ENCODE peak calls at places on chromosome 17, in ten cellular contexts. T is kidney epithelial cell, X is cardiac fibroblast, L is cardiac muscle cell, U is AG10803, B is tibial nerve, W is stomach, A is BJ, S is AG04450, N is uterus. Y is an unnamed sample.

GRCh38 chr17:65173951-65174683 is 36.9 kb downstream of the RGS9 start:
- DNase-seq in T (no peak), X (no peak), L (no peak), U (no peak), B (no peak), W (no peak), A (no peak), S (no peak), N (no peak), Y (no peak)

GRCh38 chr17:78821961-78822360 is 18.7 kb downstream of the USP36 start:
- DNase-seq in T (no peak), X (no peak), L (no peak), U (no peak), B (no peak), W (no peak), A (no peak), S (no peak), N (no peak), Y (no peak)

GRCh38 chr17:40000161-40000560 is 15.1 kb upstream of the CSF3 start:
- DNase-seq in T (no peak), X (no peak), L (no peak), U (no peak), B (no peak), W (no peak), A (no peak), S (no peak), N (no peak), Y (no peak)

GRCh38 chr17:12094336-12094735 is 73.7 kb downstream of the MAP2K4 start:
- DNase-seq in T (no peak), X (no peak), L (no peak), U (no peak), B (no peak), W (no peak), A (no peak), S (no peak), N (no peak), Y (no peak)

GRCh38 chr17:41740506-41740905 is 6.1 kb upstream of the HAP1 start:
- DNase-seq in T (no peak), X (no peak), L (no peak), U (no peak), B (no peak), W (no peak), A (no peak), S (no peak), N (no peak), Y (no peak)

GRCh38 chr17:56785997-56786680 is 47.6 kb downstream of the C17orf67 start:
- DNase-seq in T (no peak), X (no peak), L (no peak), U (no peak), B (no peak), W (no peak), A (no peak), S (no peak), N (no peak), Y (no peak)

GRCh38 chr17:50273654-50274040 is 619 bp upstream of the TMEM92 start:
- DNase-seq in T (no peak), X (no peak), L (no peak), U (no peak), B (no peak), W (no peak), A (no peak), S (no peak), N (peak), Y (no peak)

GRCh38 chr17:76251478-76252039 is 11.3 kb upstream of the RNF157 start:
- DNase-seq in T (no peak), X (no peak), L (no peak), U (no peak), B (no peak), W (no peak), A (no peak), S (no peak), N (no peak), Y (no peak)

GRCh38 chr17:82257473-82257872 is 16.0 kb downstream of the CSNK1D start:
- DNase-seq in T (no peak), X (peak), L (peak), U (no peak), B (no peak), W (peak), A (no peak), S (no peak), N (peak), Y (peak)

GRCh38 chr17:1143573-1143972 is 36.2 kb downstream of the ABR start:
- DNase-seq in T (no peak), X (peak), L (peak), U (no peak), B (no peak), W (no peak), A (no peak), S (no peak), N (no peak), Y (peak)

GRCh38 chr17:50155115-50155819 is 4.8 kb upstream of the PPP1R9B start:
- DNase-seq in T (no peak), X (peak), L (peak), U (peak), B (no peak), W (no peak), A (no peak), S (no peak), N (no peak), Y (peak)

GRCh38 chr17:5668557-5669138 is 84.3 kb upstream of the NLRP1 start:
- DNase-seq in T (no peak), X (no peak), L (no peak), U (no peak), B (no peak), W (no peak), A (no peak), S (no peak), N (no peak), Y (no peak)

GRCh38 chr17:5669191-5669590 is 84.9 kb upstream of the NLRP1 start:
- DNase-seq in T (no peak), X (no peak), L (no peak), U (no peak), B (no peak), W (no peak), A (no peak), S (no peak), N (no peak), Y (no peak)

GRCh38 chr17:5665164-5665563 is 80.9 kb upstream of the NLRP1 start:
- DNase-seq in T (no peak), X (no peak), L (no peak), U (peak), B (no peak), W (no peak), A (no peak), S (no peak), N (no peak), Y (no peak)

GRCh38 chr17:5672141-5672540 is 87.8 kb upstream of the NLRP1 start:
- DNase-seq in T (no peak), X (no peak), L (no peak), U (no peak), B (no peak), W (no peak), A (no peak), S (no peak), N (no peak), Y (no peak)

DNA sequence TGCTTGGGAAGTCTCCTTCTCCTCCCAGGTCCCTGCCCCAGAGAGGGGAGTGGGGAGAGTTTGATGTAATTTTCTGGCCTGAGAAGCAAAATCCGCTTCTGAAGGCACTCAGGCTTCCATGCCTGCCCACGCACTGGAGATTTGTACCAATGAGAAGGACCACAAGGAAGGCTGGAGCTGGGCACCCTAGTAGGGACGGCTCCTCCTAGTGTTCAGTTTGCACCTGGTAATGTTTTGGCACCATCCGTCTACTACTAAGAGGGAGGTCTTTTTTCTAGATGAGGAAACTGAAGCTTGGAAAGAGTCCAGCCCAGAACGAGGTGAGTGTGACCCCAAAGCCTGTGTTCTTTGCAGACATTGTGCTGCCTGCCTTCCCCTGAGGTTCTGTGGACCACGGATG is 83.6 kb upstream of the NLRP1 start:
- DNase-seq in T (no peak), X (no peak), L (no peak), U (no peak), B (no peak), W (no peak), A (no peak), S (no peak), N (no peak), Y (no peak)
- TF ChIP-seq CTCF in T (peak), X (peak), L (no peak), U (no peak), B (no peak), W (no peak), A (peak), S (no peak), N (no peak), Y (no peak)

DNA sequence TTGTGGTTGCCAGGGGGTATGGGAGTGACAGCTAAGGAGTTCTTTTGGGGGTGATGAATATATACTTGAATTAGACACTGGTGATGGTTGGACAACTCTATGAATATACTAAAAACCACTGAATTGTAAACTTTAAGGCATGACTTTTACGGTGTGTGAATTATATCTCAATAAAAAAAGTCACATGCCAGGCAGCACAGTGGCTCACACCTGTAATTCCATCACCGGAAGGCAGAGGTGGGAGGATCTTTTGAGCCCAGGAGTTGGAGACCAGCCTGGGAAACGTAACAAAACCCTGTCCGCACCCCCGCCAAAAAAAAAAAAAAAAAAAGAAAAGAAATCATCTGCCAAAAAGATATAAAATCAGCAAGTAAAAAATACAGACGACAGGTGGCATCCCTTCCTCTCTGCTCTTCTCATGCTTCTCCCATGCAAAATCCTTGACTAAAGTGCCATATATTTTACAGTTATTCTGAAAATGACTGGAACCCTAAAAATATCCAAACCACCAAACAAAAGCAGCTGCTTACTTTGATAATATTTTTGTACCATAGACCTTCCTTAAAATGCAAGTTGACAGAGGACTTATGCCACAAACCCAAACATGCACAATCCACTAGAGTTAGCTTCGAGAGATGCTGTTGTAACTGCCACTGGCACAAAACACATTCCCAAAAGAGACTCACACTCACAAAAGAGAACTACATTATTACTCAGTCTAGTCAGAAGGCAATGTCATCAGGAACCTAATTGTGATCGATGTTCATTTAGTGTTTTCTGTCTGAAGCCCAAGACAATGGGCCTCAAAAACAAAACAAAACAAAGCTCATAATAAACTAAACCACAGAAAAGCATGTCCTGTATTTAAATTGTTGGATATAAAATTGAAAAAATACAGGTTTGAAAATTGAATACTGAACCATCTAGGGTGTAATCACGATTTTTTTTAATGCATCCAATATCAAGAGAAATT is 2.5 kb downstream of the CRLF3 start:
- DNase-seq in T (no peak), X (no peak), L (no peak), U (peak), B (no peak), W (no peak), A (no peak), S (no peak), N (no peak), Y (no peak)
- H3K4me3 ChIP-seq in T (no peak), X (no peak), L (no peak), U (no peak), B (no peak), W (peak), A (no peak), S (no peak), N (no peak), Y (no peak)

DNA sequence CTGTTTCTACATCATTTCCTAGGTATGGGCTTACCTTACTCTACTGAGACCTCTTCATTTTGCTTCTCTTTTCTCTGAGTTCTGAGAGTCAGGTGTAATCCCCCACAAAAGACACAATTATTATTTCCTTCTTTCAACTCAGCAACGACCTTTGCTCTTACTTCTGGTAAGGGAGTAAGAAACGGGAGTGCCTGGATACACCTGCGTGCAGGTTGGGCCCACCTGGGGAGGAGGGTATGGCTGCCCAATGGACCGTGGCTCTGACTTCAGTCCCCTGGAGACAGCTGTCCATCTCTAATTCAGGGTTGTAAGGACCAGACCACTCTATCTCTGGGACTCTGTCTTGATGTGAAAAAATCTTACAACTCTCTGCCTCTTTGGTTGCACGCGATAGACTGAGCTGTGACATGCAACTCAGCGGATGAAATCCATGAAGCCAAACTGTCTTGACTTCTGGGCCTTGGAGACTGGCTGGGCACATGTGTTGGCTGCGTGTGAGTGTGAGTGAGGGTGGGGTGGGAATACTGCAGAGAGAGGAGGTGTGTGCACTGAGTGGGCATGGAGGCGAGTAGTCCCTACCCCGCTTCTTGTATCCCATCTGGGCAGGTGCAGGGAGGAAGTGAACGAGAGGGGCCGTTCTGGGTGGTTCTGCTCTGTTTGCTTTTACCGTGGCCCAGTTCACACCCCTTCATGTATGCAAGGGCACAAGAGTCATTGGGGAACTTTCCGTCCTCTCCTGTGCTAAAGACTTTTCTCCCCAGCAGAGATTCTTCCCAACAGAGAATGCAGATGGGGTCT is 1.2 kb downstream of the TMEM238L start:
- DNase-seq in T (no peak), X (no peak), L (no peak), U (no peak), B (no peak), W (peak), A (no peak), S (no peak), N (no peak), Y (no peak)
- TF ChIP-seq CTCF in T (no peak), X (no peak), L (no peak), U (no peak), B (no peak), W (no peak), A (no peak), S (no peak), N (no peak), Y (no peak)

DNA sequence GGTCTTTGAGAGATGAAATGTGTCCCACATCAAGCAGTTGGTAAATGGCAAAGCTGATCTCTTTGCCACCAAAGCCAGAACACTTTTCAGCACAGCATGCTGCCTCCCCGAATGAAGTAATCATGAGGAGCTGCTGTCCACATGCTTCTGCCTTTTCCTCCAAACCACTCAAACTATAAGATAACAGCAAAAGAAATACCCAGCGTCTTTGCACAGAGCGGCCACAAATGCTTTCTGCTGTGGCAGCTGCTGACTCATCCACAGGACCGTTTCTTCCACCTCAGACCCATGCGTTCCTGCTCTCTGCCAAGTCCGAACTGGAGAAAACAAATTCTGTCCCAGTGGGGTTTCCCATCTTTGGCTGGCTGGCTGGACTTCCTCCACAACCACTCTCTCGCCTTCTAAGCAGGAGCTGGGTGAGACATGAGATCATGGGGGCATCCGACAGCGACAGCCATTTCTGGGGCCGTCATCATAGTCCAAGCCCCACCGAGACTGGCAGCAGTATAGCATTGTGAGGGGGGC is 27.1 kb downstream of the TBC1D3B start:
- DNase-seq in T (no peak), X (peak), L (peak), U (peak), B (peak), W (no peak), A (peak), S (no peak), N (peak), Y (peak)
- H3K4me3 ChIP-seq in T (no peak), X (no peak), L (no peak), U (no peak), B (no peak), W (no peak), A (no peak), S (no peak), N (no peak), Y (no peak)

DNA sequence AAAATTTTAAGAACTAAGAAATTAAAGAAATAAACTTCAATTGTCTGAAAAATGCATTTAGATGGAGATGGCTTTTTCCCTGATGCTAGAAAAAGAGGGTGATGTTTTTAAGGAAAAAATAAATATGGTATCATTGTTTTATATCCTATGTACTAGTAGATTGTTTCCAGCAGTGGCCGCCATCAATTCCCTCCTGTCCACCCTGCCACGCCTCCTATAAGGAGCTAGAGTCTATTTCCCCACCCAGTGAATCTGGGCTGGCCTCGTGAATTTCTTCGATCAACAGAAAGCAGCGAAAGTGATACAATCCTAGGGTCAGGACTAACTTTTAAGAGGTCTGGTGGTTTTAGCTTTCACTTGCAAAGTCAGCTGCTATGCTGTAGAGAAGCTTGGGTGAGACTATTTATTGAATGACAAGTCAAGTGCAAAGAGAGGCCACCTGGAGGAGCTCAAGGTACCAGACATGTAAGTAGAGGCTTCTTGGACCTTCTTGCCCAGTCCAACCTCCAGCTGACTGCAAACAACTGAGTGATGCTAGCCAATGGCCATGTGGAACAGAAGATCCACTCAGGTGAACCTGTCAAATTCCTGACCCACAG is 80.9 kb upstream of the MTMR4 start:
- DNase-seq in T (no peak), X (no peak), L (no peak), U (no peak), B (no peak), W (no peak), A (no peak), S (no peak), N (no peak), Y (no peak)
- TF ChIP-seq CTCF in T (no peak), X (no peak), L (no peak), U (no peak), B (no peak), W (no peak), A (no peak), S (no peak), N (no peak), Y (no peak)

GRCh38 chr17:38602862-38603785 is 2.6 kb downstream of the SRCIN1 start:
- DNase-seq in T (no peak), X (no peak), L (no peak), U (no peak), B (no peak), W (no peak), A (no peak), S (no peak), N (no peak), Y (no peak)

GRCh38 chr17:38603786-38604478 is 1.8 kb downstream of the SRCIN1 start:
- DNase-seq in T (no peak), X (no peak), L (no peak), U (no peak), B (no peak), W (no peak), A (no peak), S (no peak), N (no peak), Y (no peak)

GRCh38 chr17:38600906-38601305 is 4.8 kb downstream of the SRCIN1 start:
- DNase-seq in T (no peak), X (no peak), L (no peak), U (no peak), B (no peak), W (no peak), A (no peak), S (no peak), N (no peak), Y (no peak)

GRCh38 chr17:38601539-38602351 is 4.0 kb downstream of the SRCIN1 start:
- DNase-seq in T (no peak), X (peak), L (peak), U (no peak), B (no peak), W (no peak), A (no peak), S (no peak), N (no peak), Y (no peak)

GRCh38 chr17:38602453-38602852 is 3.3 kb downstream of the SRCIN1 start:
- DNase-seq in T (no peak), X (no peak), L (no peak), U (peak), B (no peak), W (no peak), A (no peak), S (no peak), N (no peak), Y (no peak)
- H3K4me3 ChIP-seq in T (no peak), X (no peak), L (no peak), U (no peak), B (no peak), W (no peak), A (no peak), S (no peak), N (no peak), Y (no peak)

GRCh38 chr17:28854457-28855382 is at the start of gene ERAL1:
- DNase-seq in T (peak), X (peak), L (peak), U (peak), B (peak), W (peak), A (peak), S (peak), N (peak), Y (peak)
- TF ChIP-seq CTCF in T (no peak), X (no peak), L (no peak), U (no peak), B (no peak), W (no peak), A (peak), S (peak), N (no peak), Y (no peak)

GRCh38 chr17:80892019-80892855 is 99.4 kb upstream of the CHMP6 start:
- DNase-seq in T (peak), X (peak), L (peak), U (peak), B (no peak), W (no peak), A (peak), S (peak), N (peak), Y (peak)
- H3K4me3 ChIP-seq in T (no peak), X (no peak), L (no peak), U (no peak), B (no peak), W (no peak), A (no peak), S (peak), N (no peak), Y (peak)

GRCh38 chr17:58277107-58277506 is 3.6 kb downstream of the MPO start:
- DNase-seq in T (no peak), X (peak), L (peak), U (peak), B (no peak), W (no peak), A (no peak), S (no peak), N (no peak), Y (peak)

GRCh38 chr17:58276423-58276822 is 4.3 kb downstream of the MPO start:
- DNase-seq in T (no peak), X (no peak), L (no peak), U (no peak), B (no peak), W (no peak), A (no peak), S (no peak), N (no peak), Y (no peak)

GRCh38 chr17:58279016-58279671 is 1.6 kb downstream of the MPO start:
- DNase-seq in T (no peak), X (peak), L (peak), U (peak), B (no peak), W (no peak), A (no peak), S (no peak), N (peak), Y (peak)

GRCh38 chr17:58278661-58279015 is 2.1 kb downstream of the MPO start:
- DNase-seq in T (no peak), X (peak), L (no peak), U (peak), B (no peak), W (no peak), A (no peak), S (no peak), N (no peak), Y (no peak)

GRCh38 chr17:58277726-58278595 is 2.8 kb downstream of the MPO start:
- DNase-seq in T (no peak), X (no peak), L (no peak), U (no peak), B (no peak), W (no peak), A (no peak), S (no peak), N (no peak), Y (no peak)
- TF ChIP-seq CTCF in T (no peak), X (no peak), L (no peak), U (no peak), B (no peak), W (no peak), A (no peak), S (no peak), N (no peak), Y (no peak)